ENCODE peak calls at places on chromosome 9, in four cellular contexts. J is HepG2, L is K562, G is GM12878. X is an unnamed sample.

GRCh38 chr9:121217609-121218292 is 16.1 kb upstream of the RAB14 start:
- DNase-seq in J (no peak), L (peak; percentile 33), G (peak; percentile 50), X (no peak)

GRCh38 chr9:109444771-109445320 is 53.3 kb downstream of the PTPN3 start:
- DNase-seq in J (no peak), L (no peak), G (no peak), X (no peak)

GRCh38 chr9:134606951-134607733 is 34.5 kb upstream of the COL5A1 start:
- DNase-seq in J (no peak), L (peak; percentile 48), G (no peak), X (no peak)

GRCh38 chr9:135582541-135582940 is 21.0 kb downstream of the PAEP start:
- DNase-seq in J (no peak), L (no peak), G (no peak), X (no peak)

GRCh38 chr9:35075358-35075757 is 2.9 kb upstream of the VCP start:
- DNase-seq in J (no peak), L (no peak), G (no peak), X (no peak)

GRCh38 chr9:98016137-98016680 is 33.1 kb downstream of the ANP32B start:
- DNase-seq in J (no peak), L (no peak), G (no peak), X (no peak)

GRCh38 chr9:79026311-79026710 is 545.5 kb upstream of the TLE4 start:
- DNase-seq in J (no peak), L (no peak), G (peak; percentile 41), X (no peak)

GRCh38 chr9:110579763-110580255 is 268 bp upstream of the SVEP1 start:
- DNase-seq in J (no peak), L (no peak), G (no peak), X (peak; percentile 26)

GRCh38 chr9:113359385-113359784 is 10.0 kb downstream of the BSPRY start:
- DNase-seq in J (no peak), L (no peak), G (no peak), X (no peak)

GRCh38 chr9:32431940-32432555 is 47.6 kb downstream of the ACO1 start:
- DNase-seq in J (peak; percentile 33), L (peak; percentile 24), G (no peak), X (peak; percentile 47)

GRCh38 chr9:19379283-19379682 is 753 bp downstream of the RPS6 start:
- DNase-seq in J (no peak), L (no peak), G (no peak), X (no peak)
- TF ChIP-seq FOXK2 in J (no peak), L (no peak), G (no peak), X (no peak)

DNA sequence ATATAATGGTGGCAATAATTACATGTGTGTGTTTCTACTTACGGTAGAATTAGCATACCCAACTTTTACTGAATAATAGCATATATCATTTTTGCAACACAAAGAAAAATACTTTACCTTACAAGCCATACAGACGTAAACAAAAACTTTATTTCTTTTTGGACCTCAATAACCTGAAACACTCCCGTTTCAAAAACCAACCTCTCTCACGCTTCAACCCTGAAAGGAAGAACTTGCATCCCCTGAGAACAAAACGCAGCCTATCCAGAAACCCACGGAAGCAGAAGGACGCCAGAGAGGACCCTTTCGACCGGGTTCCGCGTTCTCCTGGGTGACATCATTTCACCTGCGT is at the start of gene RNF38:
- DNase-seq in J (no peak), L (no peak), G (peak; percentile 13), X (no peak)
- TF ChIP-seq FOXK2 in J (no peak), L (peak; percentile 13), G (no peak), X (no peak)

DNA sequence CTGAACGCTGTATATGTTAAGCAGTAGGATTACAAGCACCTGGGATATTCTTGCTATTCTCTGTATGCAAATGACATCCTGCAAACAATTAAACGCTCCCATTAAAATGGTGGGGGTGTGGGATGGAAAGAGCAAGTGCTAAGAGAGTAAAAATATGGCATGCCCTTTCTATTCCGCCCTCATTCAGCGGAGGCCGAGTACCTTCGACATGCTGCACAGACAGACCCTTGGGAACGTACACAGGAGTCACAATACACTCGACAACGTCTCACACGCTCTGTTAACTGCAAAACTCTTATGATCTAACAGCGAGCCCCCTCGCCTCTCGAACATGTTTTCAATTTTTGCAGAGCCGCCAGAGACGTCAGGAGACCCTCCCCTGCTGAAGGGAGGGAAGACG is 322.2 kb downstream of the CEMIP2 start:
- DNase-seq in J (no peak), L (no peak), G (no peak), X (no peak)
- TF ChIP-seq FOXK2 in J (no peak), L (no peak), G (no peak), X (no peak)

GRCh38 chr9:14479187-14479586 is 165.2 kb upstream of the NFIB start:
- DNase-seq in J (no peak), L (no peak), G (no peak), X (no peak)

GRCh38 chr9:14482856-14483255 is 168.9 kb upstream of the NFIB start:
- DNase-seq in J (no peak), L (no peak), G (no peak), X (no peak)

GRCh38 chr9:14485366-14485765 is 171.4 kb upstream of the NFIB start:
- DNase-seq in J (no peak), L (no peak), G (no peak), X (no peak)

GRCh38 chr9:14478175-14479165 is 164.5 kb upstream of the NFIB start:
- DNase-seq in J (no peak), L (no peak), G (no peak), X (no peak)

DNA sequence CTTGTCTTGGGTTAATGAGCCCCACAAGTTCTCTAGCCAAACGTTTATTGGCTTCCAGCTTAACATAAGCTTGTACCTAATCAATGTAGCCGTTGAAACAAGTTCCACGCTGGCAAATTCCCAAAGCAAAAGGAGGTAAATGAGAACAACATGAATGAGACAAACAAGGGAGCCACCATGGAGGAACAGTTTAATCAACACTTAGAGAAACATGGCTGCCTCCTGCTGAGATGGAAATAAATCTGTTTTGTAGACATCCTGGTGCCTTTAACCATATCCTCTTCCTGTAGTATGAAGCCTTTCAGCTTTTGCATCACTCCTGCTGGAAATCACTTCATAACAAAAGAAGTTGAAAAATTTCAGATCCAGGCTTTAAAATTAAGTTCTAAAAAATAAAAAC is 166.6 kb upstream of the NFIB start:
- DNase-seq in J (no peak), L (no peak), G (no peak), X (no peak)
- TF ChIP-seq FOXK2 in J (no peak), L (no peak), G (no peak), X (no peak)

GRCh38 chr9:34072868-34073590 is 24.3 kb upstream of the UBAP2 start:
- DNase-seq in J (peak; percentile 94), L (no peak), G (no peak), X (no peak)

GRCh38 chr9:34072410-34072809 is 23.7 kb upstream of the UBAP2 start:
- DNase-seq in J (no peak), L (no peak), G (no peak), X (no peak)

GRCh38 chr9:34069831-34070230 is 21.1 kb upstream of the UBAP2 start:
- DNase-seq in J (no peak), L (no peak), G (no peak), X (no peak)

GRCh38 chr9:34070601-34071340 is 22.1 kb upstream of the UBAP2 start:
- DNase-seq in J (no peak), L (no peak), G (no peak), X (no peak)
- TF ChIP-seq FOXK2 in J (no peak), L (no peak), G (no peak), X (no peak)

GRCh38 chr9:136648746-136649145 is 14.0 kb upstream of the EGFL7 start:
- DNase-seq in J (no peak), L (no peak), G (no peak), X (no peak)
- TF ChIP-seq FOXK2 in J (no peak), L (no peak), G (no peak), X (no peak)

DNA sequence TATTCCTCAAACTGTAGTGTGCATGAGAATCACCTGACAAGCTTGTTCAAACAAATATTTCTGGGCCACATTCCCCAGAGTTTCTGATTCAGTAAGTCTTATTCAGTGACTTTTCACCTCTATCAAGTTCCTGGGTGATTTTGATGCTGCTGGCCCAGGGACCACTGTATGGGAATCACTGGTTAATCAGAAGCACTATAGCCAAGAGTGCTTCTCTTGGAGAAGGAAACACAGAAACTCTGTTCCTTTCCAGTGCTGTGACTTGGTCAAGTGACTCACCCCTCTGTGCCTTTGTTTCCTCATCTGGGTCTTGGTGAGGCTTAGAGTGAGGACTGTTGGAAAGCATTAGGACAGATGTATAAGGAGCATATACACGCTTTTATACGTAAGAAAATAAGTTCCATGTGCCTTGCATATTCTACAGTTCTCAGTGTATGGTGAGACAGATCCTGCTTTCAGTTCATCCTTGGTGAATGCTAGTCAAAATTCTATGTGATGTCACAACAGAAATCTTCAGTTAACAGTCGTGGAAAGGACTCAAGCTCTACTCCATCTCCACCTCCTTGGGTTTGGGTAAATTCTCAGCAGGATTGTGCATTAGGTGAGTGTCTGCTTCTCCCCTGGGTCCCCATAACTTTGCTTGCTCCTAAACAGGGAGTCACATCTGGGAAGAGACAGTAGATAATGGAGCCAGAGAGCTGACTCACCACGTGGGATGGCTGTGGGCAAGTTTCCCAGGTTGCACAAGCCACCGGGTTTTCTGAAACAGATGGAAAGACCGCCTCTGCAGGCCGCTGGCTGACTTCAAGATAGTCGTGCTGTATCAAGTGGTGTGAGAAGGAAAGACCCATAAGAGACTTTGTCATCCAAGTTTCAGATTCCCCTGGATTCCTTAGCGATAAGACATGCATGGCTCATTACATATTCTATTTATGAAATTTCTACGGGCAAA is 117.0 kb downstream of the NXNL2 start:
- DNase-seq in J (no peak), L (peak; percentile 37), G (no peak), X (no peak)
- TF ChIP-seq FOXK2 in J (no peak), L (no peak), G (no peak), X (no peak)

X was measured in HEK293T.